ENCODE peak calls at places on chromosome 11, in nine cellular contexts. One of them, this sample, is unnamed.

GRCh38 chr11:104665631-104666030 is 232.6 kb downstream of the CASP12 start:
- DNase-seq in left lung: no peak
- DNase-seq in brain microvascular endothelial cell: peak
- DNase-seq in esophagus squamous epithelium: no peak
- DNase-seq in dorsolateral prefrontal cortex: no peak
- DNase-seq in mucosa of descending colon: no peak
- DNase-seq in GM12865: no peak
- DNase-seq in HAP-1: no peak
- DNase-seq in heart right ventricle: no peak
- DNase-seq in this sample: no peak

GRCh38 chr11:59380263-59381059 is 21.8 kb downstream of the OR5AN1 start:
- DNase-seq in left lung: no peak
- DNase-seq in brain microvascular endothelial cell: no peak
- DNase-seq in esophagus squamous epithelium: no peak
- DNase-seq in dorsolateral prefrontal cortex: no peak
- DNase-seq in mucosa of descending colon: no peak
- DNase-seq in GM12865: peak
- DNase-seq in HAP-1: no peak
- DNase-seq in heart right ventricle: no peak
- DNase-seq in this sample: no peak

GRCh38 chr11:18701614-18702216 is 3.1 kb downstream of the TMEM86A start:
- DNase-seq in left lung: no peak
- DNase-seq in brain microvascular endothelial cell: no peak
- DNase-seq in esophagus squamous epithelium: no peak
- DNase-seq in dorsolateral prefrontal cortex: no peak
- DNase-seq in mucosa of descending colon: no peak
- DNase-seq in GM12865: no peak
- DNase-seq in HAP-1: no peak
- DNase-seq in heart right ventricle: no peak
- DNase-seq in this sample: no peak

GRCh38 chr11:94823127-94823732 is 55.1 kb downstream of the AMOTL1 start:
- DNase-seq in left lung: no peak
- DNase-seq in brain microvascular endothelial cell: no peak
- DNase-seq in esophagus squamous epithelium: no peak
- DNase-seq in dorsolateral prefrontal cortex: no peak
- DNase-seq in mucosa of descending colon: no peak
- DNase-seq in GM12865: no peak
- DNase-seq in HAP-1: no peak
- DNase-seq in heart right ventricle: no peak
- DNase-seq in this sample: no peak

GRCh38 chr11:44630511-44631210 is 65.2 kb downstream of the CD82 start:
- DNase-seq in left lung: no peak
- DNase-seq in brain microvascular endothelial cell: no peak
- DNase-seq in esophagus squamous epithelium: no peak
- DNase-seq in dorsolateral prefrontal cortex: peak
- DNase-seq in mucosa of descending colon: no peak
- DNase-seq in GM12865: no peak
- DNase-seq in HAP-1: no peak
- DNase-seq in heart right ventricle: no peak
- DNase-seq in this sample: no peak

GRCh38 chr11:62611705-62612365 is 740 bp downstream of the EML3 start:
- DNase-seq in left lung: no peak
- DNase-seq in brain microvascular endothelial cell: no peak
- DNase-seq in esophagus squamous epithelium: no peak
- DNase-seq in dorsolateral prefrontal cortex: peak
- DNase-seq in mucosa of descending colon: peak
- DNase-seq in GM12865: peak
- DNase-seq in HAP-1: no peak
- DNase-seq in heart right ventricle: peak
- DNase-seq in this sample: no peak

GRCh38 chr11:103358251-103358650 is 249.0 kb downstream of the DYNC2H1 start:
- DNase-seq in left lung: no peak
- DNase-seq in brain microvascular endothelial cell: peak
- DNase-seq in esophagus squamous epithelium: no peak
- DNase-seq in dorsolateral prefrontal cortex: no peak
- DNase-seq in mucosa of descending colon: no peak
- DNase-seq in GM12865: no peak
- DNase-seq in HAP-1: no peak
- DNase-seq in heart right ventricle: no peak
- DNase-seq in this sample: no peak

GRCh38 chr11:65498977-65499712 is at the start of gene MALAT1:
- DNase-seq in left lung: peak
- DNase-seq in brain microvascular endothelial cell: peak
- DNase-seq in esophagus squamous epithelium: peak
- DNase-seq in dorsolateral prefrontal cortex: peak
- DNase-seq in mucosa of descending colon: peak
- DNase-seq in GM12865: peak
- DNase-seq in HAP-1: peak
- DNase-seq in heart right ventricle: peak
- DNase-seq in this sample: peak

GRCh38 chr11:47917643-47918369 is 62.6 kb upstream of the PTPRJ start:
- DNase-seq in left lung: peak
- DNase-seq in brain microvascular endothelial cell: peak
- DNase-seq in esophagus squamous epithelium: peak
- DNase-seq in dorsolateral prefrontal cortex: no peak
- DNase-seq in mucosa of descending colon: peak
- DNase-seq in GM12865: peak
- DNase-seq in HAP-1: no peak
- DNase-seq in heart right ventricle: peak
- DNase-seq in this sample: peak
- H3K4me3 ChIP-seq in left lung: peak
- H3K4me3 ChIP-seq in brain microvascular endothelial cell: no peak
- H3K4me3 ChIP-seq in esophagus squamous epithelium: no peak
- H3K4me3 ChIP-seq in dorsolateral prefrontal cortex: no peak
- H3K4me3 ChIP-seq in mucosa of descending colon: no peak
- H3K4me3 ChIP-seq in GM12865: no peak
- H3K4me3 ChIP-seq in HAP-1: no peak
- H3K4me3 ChIP-seq in heart right ventricle: no peak
- H3K4me3 ChIP-seq in this sample: no peak

DNA sequence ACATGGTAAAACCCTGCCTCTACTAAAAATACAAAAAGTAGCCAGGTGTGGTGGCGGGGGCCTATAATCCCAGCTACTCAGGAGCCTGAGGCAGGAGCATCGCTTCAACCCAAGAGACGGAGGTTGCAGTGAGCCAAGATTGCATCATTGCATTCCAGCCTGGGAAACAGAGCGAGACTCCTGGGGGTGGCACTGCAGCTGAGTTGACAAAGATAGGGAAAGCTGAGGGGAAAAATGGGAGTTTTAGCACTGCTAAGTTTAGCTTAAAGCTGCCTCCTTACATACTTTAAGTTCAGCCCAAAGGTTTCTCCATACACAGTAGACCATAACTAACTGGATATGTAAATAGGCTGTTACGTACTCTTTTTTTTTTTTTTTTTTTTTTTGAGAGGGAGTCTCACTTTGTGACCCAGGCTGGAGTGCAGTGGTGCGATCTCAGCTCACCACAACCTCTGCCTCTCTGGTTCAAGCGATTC is 9.0 kb upstream of the USP28 start:
- DNase-seq in left lung: no peak
- DNase-seq in brain microvascular endothelial cell: peak
- DNase-seq in esophagus squamous epithelium: no peak
- DNase-seq in dorsolateral prefrontal cortex: no peak
- DNase-seq in mucosa of descending colon: no peak
- DNase-seq in GM12865: no peak
- DNase-seq in HAP-1: no peak
- DNase-seq in heart right ventricle: no peak
- DNase-seq in this sample: peak
- H3K4me3 ChIP-seq in left lung: no peak
- H3K4me3 ChIP-seq in brain microvascular endothelial cell: no peak
- H3K4me3 ChIP-seq in esophagus squamous epithelium: no peak
- H3K4me3 ChIP-seq in dorsolateral prefrontal cortex: no peak
- H3K4me3 ChIP-seq in mucosa of descending colon: no peak
- H3K4me3 ChIP-seq in GM12865: no peak
- H3K4me3 ChIP-seq in HAP-1: no peak
- H3K4me3 ChIP-seq in heart right ventricle: no peak
- H3K4me3 ChIP-seq in this sample: no peak

GRCh38 chr11:73137942-73138274 is 4.2 kb downstream of the FCHSD2 start:
- DNase-seq in left lung: no peak
- DNase-seq in brain microvascular endothelial cell: no peak
- DNase-seq in esophagus squamous epithelium: no peak
- DNase-seq in dorsolateral prefrontal cortex: no peak
- DNase-seq in mucosa of descending colon: no peak
- DNase-seq in GM12865: no peak
- DNase-seq in HAP-1: no peak
- DNase-seq in heart right ventricle: no peak
- DNase-seq in this sample: no peak

GRCh38 chr11:73140213-73141030 is 1.7 kb downstream of the FCHSD2 start:
- DNase-seq in left lung: peak
- DNase-seq in brain microvascular endothelial cell: peak
- DNase-seq in esophagus squamous epithelium: no peak
- DNase-seq in dorsolateral prefrontal cortex: no peak
- DNase-seq in mucosa of descending colon: no peak
- DNase-seq in GM12865: peak
- DNase-seq in HAP-1: peak
- DNase-seq in heart right ventricle: peak
- DNase-seq in this sample: no peak

GRCh38 chr11:73141309-73142127 is 600 bp downstream of the FCHSD2 start:
- DNase-seq in left lung: peak
- DNase-seq in brain microvascular endothelial cell: peak
- DNase-seq in esophagus squamous epithelium: no peak
- DNase-seq in dorsolateral prefrontal cortex: peak
- DNase-seq in mucosa of descending colon: peak
- DNase-seq in GM12865: peak
- DNase-seq in HAP-1: peak
- DNase-seq in heart right ventricle: peak
- DNase-seq in this sample: peak

GRCh38 chr11:73141031-73141308 is 1.1 kb downstream of the FCHSD2 start:
- DNase-seq in left lung: peak
- DNase-seq in brain microvascular endothelial cell: no peak
- DNase-seq in esophagus squamous epithelium: no peak
- DNase-seq in dorsolateral prefrontal cortex: peak
- DNase-seq in mucosa of descending colon: peak
- DNase-seq in GM12865: no peak
- DNase-seq in HAP-1: no peak
- DNase-seq in heart right ventricle: peak
- DNase-seq in this sample: no peak

DNA sequence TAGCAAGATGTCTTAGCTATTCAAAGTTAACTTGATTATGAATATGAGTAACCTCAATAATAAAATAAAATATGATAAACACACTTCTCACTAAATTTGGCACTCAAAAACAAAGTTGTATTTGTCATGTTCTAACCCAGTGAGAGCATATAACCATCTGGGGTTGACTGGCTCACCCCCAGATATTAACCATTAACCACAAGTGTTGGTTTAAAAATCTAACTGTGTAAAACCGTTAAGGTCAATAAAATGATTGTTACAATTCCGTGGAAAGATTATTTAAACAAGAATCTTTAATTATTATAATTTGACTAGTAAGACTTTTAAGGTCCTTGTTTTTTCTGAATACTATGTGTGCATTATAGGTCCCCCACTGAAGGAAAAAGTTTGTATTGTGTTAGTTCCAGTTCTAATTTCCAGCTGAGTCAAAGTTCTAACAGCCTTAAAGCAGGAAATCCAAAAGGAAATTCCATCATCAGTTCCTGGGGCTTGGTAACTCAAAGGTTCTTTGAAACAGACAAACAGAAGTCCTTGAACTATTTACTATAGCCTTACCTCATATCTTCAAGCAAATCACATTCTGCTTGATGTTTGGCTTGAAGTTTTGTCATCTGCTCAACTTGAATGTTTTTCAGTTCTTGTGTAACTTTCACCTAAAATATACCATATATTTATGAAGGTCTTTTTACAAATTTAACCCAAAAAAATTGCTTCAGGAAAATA is 2.5 kb downstream of the FCHSD2 start:
- DNase-seq in left lung: no peak
- DNase-seq in brain microvascular endothelial cell: no peak
- DNase-seq in esophagus squamous epithelium: no peak
- DNase-seq in dorsolateral prefrontal cortex: no peak
- DNase-seq in mucosa of descending colon: no peak
- DNase-seq in GM12865: no peak
- DNase-seq in HAP-1: no peak
- DNase-seq in heart right ventricle: no peak
- DNase-seq in this sample: no peak
- H3K4me3 ChIP-seq in left lung: peak
- H3K4me3 ChIP-seq in brain microvascular endothelial cell: peak
- H3K4me3 ChIP-seq in esophagus squamous epithelium: no peak
- H3K4me3 ChIP-seq in dorsolateral prefrontal cortex: peak
- H3K4me3 ChIP-seq in mucosa of descending colon: no peak
- H3K4me3 ChIP-seq in GM12865: peak
- H3K4me3 ChIP-seq in HAP-1: peak
- H3K4me3 ChIP-seq in heart right ventricle: peak
- H3K4me3 ChIP-seq in this sample: no peak

GRCh38 chr11:101127699-101128570 is 1.7 kb downstream of the PGR start:
- DNase-seq in left lung: peak
- DNase-seq in brain microvascular endothelial cell: no peak
- DNase-seq in esophagus squamous epithelium: no peak
- DNase-seq in dorsolateral prefrontal cortex: no peak
- DNase-seq in mucosa of descending colon: peak
- DNase-seq in GM12865: no peak
- DNase-seq in HAP-1: no peak
- DNase-seq in heart right ventricle: peak
- DNase-seq in this sample: peak

GRCh38 chr11:101126551-101127347 is 2.9 kb downstream of the PGR start:
- DNase-seq in left lung: no peak
- DNase-seq in brain microvascular endothelial cell: no peak
- DNase-seq in esophagus squamous epithelium: no peak
- DNase-seq in dorsolateral prefrontal cortex: no peak
- DNase-seq in mucosa of descending colon: no peak
- DNase-seq in GM12865: no peak
- DNase-seq in HAP-1: no peak
- DNase-seq in heart right ventricle: peak
- DNase-seq in this sample: peak

GRCh38 chr11:101128571-101129202 is 926 bp downstream of the PGR start:
- DNase-seq in left lung: peak
- DNase-seq in brain microvascular endothelial cell: no peak
- DNase-seq in esophagus squamous epithelium: no peak
- DNase-seq in dorsolateral prefrontal cortex: no peak
- DNase-seq in mucosa of descending colon: peak
- DNase-seq in GM12865: no peak
- DNase-seq in HAP-1: no peak
- DNase-seq in heart right ventricle: peak
- DNase-seq in this sample: no peak

GRCh38 chr11:101127348-101127698 is 2.3 kb downstream of the PGR start:
- DNase-seq in left lung: peak
- DNase-seq in brain microvascular endothelial cell: no peak
- DNase-seq in esophagus squamous epithelium: no peak
- DNase-seq in dorsolateral prefrontal cortex: no peak
- DNase-seq in mucosa of descending colon: no peak
- DNase-seq in GM12865: no peak
- DNase-seq in HAP-1: no peak
- DNase-seq in heart right ventricle: peak
- DNase-seq in this sample: peak

DNA sequence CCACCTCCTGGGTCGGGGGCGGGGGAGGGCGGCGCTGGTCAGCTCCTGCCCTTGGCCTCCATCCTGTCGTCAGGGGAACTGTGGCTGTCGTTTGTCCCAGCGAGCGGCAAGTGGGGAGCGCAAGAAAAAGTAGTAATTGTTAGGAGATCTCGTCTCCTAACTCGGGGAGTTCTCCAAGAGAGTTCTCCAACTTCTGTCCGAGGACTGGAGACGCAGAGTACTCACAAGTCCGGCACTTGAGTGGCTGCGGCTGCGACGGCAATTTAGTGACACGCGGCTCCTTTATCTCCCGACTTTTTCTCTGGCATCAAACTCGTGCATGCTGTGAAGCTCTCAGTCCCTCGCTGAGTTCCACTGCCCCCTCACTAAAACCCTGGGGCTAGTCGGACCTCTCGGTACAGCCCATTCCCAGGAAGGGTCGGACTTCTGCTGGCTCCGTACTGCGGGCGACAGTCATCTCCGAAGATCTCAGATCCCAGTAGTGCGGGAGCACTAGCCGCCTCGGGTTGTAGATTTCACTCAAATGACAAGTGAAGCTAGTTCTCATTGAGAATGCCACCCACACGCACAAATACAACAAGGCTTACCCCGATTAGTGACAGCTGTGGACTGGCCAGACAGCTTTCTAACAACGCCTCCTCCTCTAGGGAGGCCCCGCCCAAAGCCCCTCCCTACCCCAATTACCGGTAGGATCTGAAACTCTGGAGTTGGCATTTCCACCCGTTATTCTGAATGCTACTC is at the start of gene PGR:
- DNase-seq in left lung: peak
- DNase-seq in brain microvascular endothelial cell: no peak
- DNase-seq in esophagus squamous epithelium: no peak
- DNase-seq in dorsolateral prefrontal cortex: no peak
- DNase-seq in mucosa of descending colon: no peak
- DNase-seq in GM12865: no peak
- DNase-seq in HAP-1: peak
- DNase-seq in heart right ventricle: peak
- DNase-seq in this sample: no peak
- H3K4me3 ChIP-seq in left lung: peak
- H3K4me3 ChIP-seq in brain microvascular endothelial cell: no peak
- H3K4me3 ChIP-seq in esophagus squamous epithelium: peak
- H3K4me3 ChIP-seq in dorsolateral prefrontal cortex: peak
- H3K4me3 ChIP-seq in mucosa of descending colon: no peak
- H3K4me3 ChIP-seq in GM12865: no peak
- H3K4me3 ChIP-seq in HAP-1: no peak
- H3K4me3 ChIP-seq in heart right ventricle: peak
- H3K4me3 ChIP-seq in this sample: peak